ENCODE peak calls at places on chromosome 6, in four cellular contexts. D, H, N and X are unnamed samples.

GRCh38 chr6:1510239-1510638 is 99.5 kb upstream of the FOXC1 start:
- DNase-seq in D (no peak), H (no peak), N (no peak), X (no peak)

GRCh38 chr6:149060300-149060984 is 257.1 kb upstream of the TAB2 start:
- DNase-seq in D (no peak), H (no peak), N (no peak), X (no peak)

GRCh38 chr6:169288591-169288990 is 34.9 kb upstream of the THBS2 start:
- DNase-seq in D (peak), H (no peak), N (peak), X (no peak)

GRCh38 chr6:84422380-84422968 is 195.0 kb upstream of the CEP162 start:
- DNase-seq in D (no peak), H (peak), N (peak), X (peak)

GRCh38 chr6:17297261-17298080 is 16.3 kb downstream of the RBM24 start:
- DNase-seq in D (no peak), H (no peak), N (no peak), X (no peak)

GRCh38 chr6:49530141-49530775 is 20.2 kb upstream of the C6orf141 start:
- DNase-seq in D (no peak), H (no peak), N (no peak), X (no peak)

GRCh38 chr6:5084787-5085637 is at the start of gene PPP1R3G:
- DNase-seq in D (no peak), H (peak), N (peak), X (no peak)

GRCh38 chr6:18501313-18502013 is 114.3 kb downstream of the RNF144B start:
- DNase-seq in D (peak), H (no peak), N (peak), X (peak)

GRCh38 chr6:37699138-37699766 is 1.6 kb upstream of the MDGA1 start:
- DNase-seq in D (no peak), H (no peak), N (no peak), X (no peak)

GRCh38 chr6:1630771-1631217 is 21.1 kb downstream of the FOXC1 start:
- DNase-seq in D (no peak), H (no peak), N (no peak), X (no peak)

GRCh38 chr6:27470023-27470422 is 2.9 kb downstream of the ZNF184 start:
- DNase-seq in D (no peak), H (no peak), N (no peak), X (no peak)
- TF ChIP-seq CTCF in D (no peak), H (no peak), N (no peak), X (no peak)

GRCh38 chr6:157806496-157807215 is 16.4 kb upstream of the SNX9 start:
- DNase-seq in D (no peak), H (no peak), N (no peak), X (no peak)
- TF ChIP-seq CTCF in D (no peak), H (no peak), N (no peak), X (no peak)

GRCh38 chr6:110387986-110388385 is 27.4 kb downstream of the DDO start:
- DNase-seq in D (no peak), H (no peak), N (no peak), X (no peak)

GRCh38 chr6:110385458-110385863 is 27.3 kb upstream of the METTL24 start:
- DNase-seq in D (no peak), H (no peak), N (no peak), X (no peak)

GRCh38 chr6:110390404-110390803 is 25.0 kb downstream of the DDO start:
- DNase-seq in D (no peak), H (no peak), N (no peak), X (no peak)

GRCh38 chr6:110392727-110393126 is 22.6 kb downstream of the DDO start:
- DNase-seq in D (no peak), H (no peak), N (no peak), X (no peak)

GRCh38 chr6:110389689-110390382 is 25.5 kb downstream of the DDO start:
- DNase-seq in D (no peak), H (no peak), N (no peak), X (no peak)
- TF ChIP-seq CTCF in D (no peak), H (no peak), N (no peak), X (no peak)

DNA sequence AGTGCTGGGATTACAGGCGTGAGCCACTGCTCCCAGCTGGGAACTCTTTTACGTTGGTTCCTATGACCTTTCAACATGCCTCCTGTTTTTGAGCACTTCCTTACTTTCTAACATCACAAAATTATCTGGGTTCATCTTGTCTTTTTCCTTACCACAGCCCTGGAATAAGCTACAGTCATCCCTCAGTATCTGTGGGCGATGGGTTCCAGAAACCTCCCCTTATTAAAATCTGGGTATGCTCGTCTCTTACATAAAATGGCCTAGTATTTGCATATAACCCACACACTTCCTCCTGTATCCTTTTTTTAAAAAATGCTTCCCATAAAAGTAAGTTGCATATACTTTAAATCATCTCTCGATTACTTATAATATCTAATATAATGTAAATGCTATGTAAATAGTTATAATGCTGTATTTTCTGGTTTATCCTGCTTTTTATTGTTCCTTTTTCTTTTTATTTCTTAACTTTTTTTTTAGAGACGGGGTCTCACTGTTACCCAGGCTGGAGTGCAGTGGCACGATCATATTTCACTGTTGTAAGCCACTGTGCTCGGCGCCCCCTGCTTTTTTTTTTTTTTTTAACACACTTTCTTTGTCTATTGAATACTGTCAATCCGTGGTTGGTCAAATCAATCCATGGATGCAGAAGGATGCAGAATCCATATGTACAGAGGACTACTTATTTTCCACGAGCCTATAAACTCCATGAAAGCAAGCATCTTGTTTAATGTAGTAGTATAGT is 9.2 kb downstream of the RPF2 start:
- DNase-seq in D (no peak), H (no peak), N (no peak), X (no peak)
- TF ChIP-seq CTCF in D (no peak), H (no peak), N (no peak), X (no peak)

GRCh38 chr6:45617441-45617840 is 239.7 kb upstream of the SUPT3H start:
- DNase-seq in D (no peak), H (no peak), N (no peak), X (peak)
- TF ChIP-seq CTCF in D (peak), H (no peak), N (no peak), X (peak)

GRCh38 chr6:153790048-153790447 is 249.0 kb upstream of the OPRM1 start:
- DNase-seq in D (no peak), H (no peak), N (peak), X (peak)

GRCh38 chr6:153787341-153787606 is 251.8 kb upstream of the OPRM1 start:
- DNase-seq in D (no peak), H (no peak), N (no peak), X (no peak)

GRCh38 chr6:153790881-153791473 is 248.1 kb upstream of the OPRM1 start:
- DNase-seq in D (no peak), H (peak), N (no peak), X (peak)
- TF ChIP-seq CTCF in D (no peak), H (peak), N (no peak), X (no peak)

GRCh38 chr6:89281779-89282246 is 33.3 kb downstream of the GABRR2 start:
- DNase-seq in D (no peak), H (peak), N (no peak), X (no peak)
- TF ChIP-seq CTCF in D (peak), H (peak), N (no peak), X (peak)

DNA sequence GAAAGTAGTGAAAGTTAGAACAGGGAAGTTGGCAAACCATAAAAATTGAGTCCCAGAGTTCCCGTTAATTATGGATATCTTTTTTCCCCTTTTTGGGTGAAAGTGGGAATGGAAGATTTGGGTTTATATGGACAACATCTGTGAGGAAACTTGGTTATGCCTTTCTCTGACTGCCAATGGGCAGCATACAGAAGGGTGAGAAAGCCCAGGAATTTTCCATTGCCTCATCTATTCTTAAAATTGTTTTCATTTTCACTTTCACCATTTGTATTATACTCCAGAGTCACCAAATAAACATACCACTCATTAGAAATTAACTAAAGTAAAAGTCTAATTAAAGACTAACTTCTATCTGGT is 35.6 kb upstream of the MYB start:
- DNase-seq in D (no peak), H (no peak), N (no peak), X (no peak)
- TF ChIP-seq CTCF in D (no peak), H (no peak), N (no peak), X (no peak)